ENCODE peak calls at places on chromosomes 7 and 10, in four cellular contexts. I is naive B cell, D is HCT116, O is breast epithelium. F is an unnamed sample.

GRCh38 chr10:127462643-127463295 is 86.3 kb upstream of the NPS start:
- DNase-seq in I (no peak), D (no peak), O (no peak), F (no peak)

GRCh38 chr7:89771003-89771636 is 383.1 kb upstream of the STEAP1 start:
- DNase-seq in I (no peak), D (no peak), O (no peak), F (no peak)

GRCh38 chr7:142001163-142001874 is 5.6 kb downstream of the MGAM start:
- DNase-seq in I (no peak), D (peak), O (no peak), F (no peak)

GRCh38 chr7:69412331-69413146 is 185.7 kb upstream of the AUTS2 start:
- DNase-seq in I (no peak), D (no peak), O (peak), F (no peak)

GRCh38 chr7:132130497-132130896 is 445.8 kb downstream of the PLXNA4 start:
- DNase-seq in I (no peak), D (no peak), O (no peak), F (no peak)

GRCh38 chr10:61751599-61751998 is 88.9 kb downstream of the CABCOCO1 start:
- DNase-seq in I (no peak), D (no peak), O (no peak), F (no peak)

GRCh38 chr10:45592926-45593325 is 79.6 kb downstream of the ZFAND4 start:
- DNase-seq in I (peak), D (no peak), O (no peak), F (no peak)

GRCh38 chr7:117014673-117015133 is 61.4 kb downstream of the ST7 start:
- DNase-seq in I (no peak), D (no peak), O (peak), F (no peak)

GRCh38 chr7:80151274-80151665 is 16.6 kb downstream of the GNAI1 start:
- DNase-seq in I (no peak), D (no peak), O (no peak), F (no peak)

GRCh38 chr10:50021646-50022045 is 33.4 kb downstream of the AGAP6 start:
- DNase-seq in I (no peak), D (no peak), O (no peak), F (no peak)

GRCh38 chr10:79055100-79055782 is 13.5 kb upstream of the ZMIZ1 start:
- DNase-seq in I (no peak), D (no peak), O (no peak), F (no peak)

GRCh38 chr10:79394631-79395030 is 47.4 kb downstream of the PPIF start:
- DNase-seq in I (no peak), D (no peak), O (no peak), F (no peak)

GRCh38 chr10:20891338-20891714 is 5.8 kb downstream of the NEBL start:
- DNase-seq in I (no peak), D (no peak), O (no peak), F (no peak)

GRCh38 chr10:48461623-48462481 is 143.0 kb downstream of the ARHGAP22 start:
- DNase-seq in I (no peak), D (no peak), O (peak), F (no peak)

GRCh38 chr10:130686680-130687300 is 550.6 kb downstream of the GLRX3 start:
- DNase-seq in I (no peak), D (no peak), O (no peak), F (no peak)

GRCh38 chr7:4725014-4725951 is 43.2 kb downstream of the FOXK1 start:
- DNase-seq in I (peak), D (no peak), O (peak), F (no peak)

GRCh38 chr10:27241640-27242472 is 1.3 kb upstream of the ACBD5 start:
- DNase-seq in I (peak), D (peak), O (peak), F (no peak)

GRCh38 chr7:85135931-85136330 is 50.9 kb downstream of the SEMA3D start:
- DNase-seq in I (no peak), D (no peak), O (no peak), F (peak)

GRCh38 chr10:116836087-116836486 is 13.2 kb upstream of the ENO4 start:
- DNase-seq in I (no peak), D (no peak), O (no peak), F (no peak)

GRCh38 chr10:35335133-35335532 is 1.2 kb upstream of the CCNY start:
- DNase-seq in I (no peak), D (no peak), O (no peak), F (no peak)

F was measured in glomerular endothelial cell.